ENCODE peak calls at places on chromosomes 16 and 17, in nine cellular contexts. O is WTC11; K is NCI-H1048; I is fibroblast of lung; S is stimulated activated CD4-positive, alpha-beta T cell treated with anti-CD3 and anti-CD28 coated beads, TNF-alpha, amount 100 ng/mL, for 4 hours; R is progenitor cell of endocrine pancreas; J is NCI-H748 treated with DMSO at 0.1 percent for 48 hours; U is T-helper 9 cell; F is IMR-90. C is an unnamed sample.

GRCh38 chr17:7016886-7017826 is 4.7 kb downstream of the RNASEK start:
- DNase-seq in O (no peak), K (no peak), I (no peak), S (no peak), R (no peak), J (no peak), U (no peak), F (no peak), C (no peak)

GRCh38 chr16:75546293-75546692 is 9.8 kb downstream of the TMEM231 start:
- DNase-seq in O (no peak), K (no peak), I (no peak), S (no peak), R (no peak), J (no peak), U (no peak), F (no peak), C (no peak)

GRCh38 chr17:82228278-82228841 is 482 bp upstream of the SLC16A3 start:
- DNase-seq in O (peak), K (no peak), I (peak), S (no peak), R (no peak), J (no peak), U (peak), F (no peak), C (peak)

GRCh38 chr16:80806957-80807356 is 2.6 kb upstream of the CDYL2 start:
- DNase-seq in O (no peak), K (no peak), I (peak), S (peak), R (no peak), J (no peak), U (no peak), F (peak), C (peak)

GRCh38 chr16:1674751-1675664 is 3.1 kb upstream of the JPT2 start:
- DNase-seq in O (no peak), K (no peak), I (peak), S (no peak), R (no peak), J (no peak), U (no peak), F (peak), C (no peak)

GRCh38 chr17:59964455-59965328 is at the start of gene RNFT1:
- DNase-seq in O (peak), K (peak), I (peak), S (peak), R (peak), J (peak), U (peak), F (peak), C (peak)

GRCh38 chr17:48194097-48194550 is 86.6 kb downstream of the SNX11 start:
- DNase-seq in O (no peak), K (no peak), I (peak), S (no peak), R (no peak), J (no peak), U (no peak), F (peak), C (no peak)

GRCh38 chr16:78926723-78927200 is 673.8 kb downstream of the MAF start:
- DNase-seq in O (no peak), K (no peak), I (no peak), S (no peak), R (no peak), J (no peak), U (no peak), F (no peak), C (no peak)

GRCh38 chr17:50056217-50056960 is 479 bp downstream of the ITGA3 start:
- DNase-seq in O (peak), K (no peak), I (peak), S (peak), R (peak), J (peak), U (peak), F (peak), C (peak)

GRCh38 chr16:87809150-87809902 is 43.5 kb upstream of the KLHDC4 start:
- DNase-seq in O (no peak), K (no peak), I (no peak), S (no peak), R (no peak), J (no peak), U (no peak), F (peak), C (no peak)

GRCh38 chr16:78274771-78275170 is 175.3 kb downstream of the WWOX start:
- DNase-seq in O (no peak), K (no peak), I (no peak), S (no peak), R (no peak), J (no peak), U (no peak), F (no peak), C (no peak)

GRCh38 chr16:14314116-14314515 is 243.0 kb downstream of the MRTFB start:
- DNase-seq in O (no peak), K (no peak), I (no peak), S (no peak), R (no peak), J (no peak), U (no peak), F (no peak), C (no peak)

GRCh38 chr16:72769876-72770275 is 278.1 kb downstream of the ZFHX3 start:
- DNase-seq in O (no peak), K (no peak), I (no peak), S (no peak), R (no peak), J (no peak), U (no peak), F (no peak), C (no peak)

GRCh38 chr17:82920150-82920549 is 80.3 kb upstream of the ZNF750 start:
- DNase-seq in O (no peak), K (no peak), I (no peak), S (no peak), R (no peak), J (no peak), U (no peak), F (no peak), C (no peak)

GRCh38 chr17:65688307-65688706 is 126.9 kb upstream of the AXIN2 start:
- DNase-seq in O (no peak), K (no peak), I (no peak), S (no peak), R (no peak), J (no peak), U (no peak), F (no peak), C (no peak)

GRCh38 chr17:60901806-60902205 is 224.2 kb downstream of the BCAS3 start:
- DNase-seq in O (no peak), K (no peak), I (peak), S (no peak), R (no peak), J (no peak), U (no peak), F (peak), C (no peak)

GRCh38 chr17:74274060-74274702 is at the start of gene DNAI2:
- DNase-seq in O (peak), K (no peak), I (no peak), S (no peak), R (no peak), J (peak), U (peak), F (no peak), C (no peak)

GRCh38 chr17:207775-208174 is 26.3 kb upstream of the DOC2B start:
- DNase-seq in O (no peak), K (no peak), I (no peak), S (no peak), R (no peak), J (no peak), U (no peak), F (no peak), C (no peak)

GRCh38 chr17:2794116-2794803 is 2.0 kb upstream of the RAP1GAP2 start:
- DNase-seq in O (no peak), K (no peak), I (no peak), S (no peak), R (no peak), J (no peak), U (no peak), F (no peak), C (peak)

GRCh38 chr16:27529962-27530361 is 19.8 kb downstream of the GTF3C1 start:
- DNase-seq in O (no peak), K (no peak), I (peak), S (no peak), R (no peak), J (no peak), U (no peak), F (peak), C (no peak)

GRCh38 chr16:14302031-14302398 is 230.9 kb downstream of the MRTFB start:
- DNase-seq in O (peak), K (no peak), I (peak), S (no peak), R (no peak), J (no peak), U (no peak), F (peak), C (no peak)

GRCh38 chr17:6327007-6327406 is 107.9 kb downstream of the AIPL1 start:
- DNase-seq in O (peak), K (no peak), I (no peak), S (no peak), R (no peak), J (no peak), U (no peak), F (no peak), C (no peak)

GRCh38 chr17:17141860-17142552 is 64.1 kb downstream of the PLD6 start:
- DNase-seq in O (peak), K (no peak), I (peak), S (peak), R (no peak), J (no peak), U (peak), F (peak), C (peak)

GRCh38 chr17:63436523-63437110 is 9.5 kb downstream of the CYB561 start:
- DNase-seq in O (peak), K (no peak), I (peak), S (no peak), R (no peak), J (no peak), U (no peak), F (no peak), C (no peak)

GRCh38 chr17:76132574-76133338 is 8.3 kb downstream of the FOXJ1 start:
- DNase-seq in O (peak), K (no peak), I (no peak), S (no peak), R (peak), J (peak), U (no peak), F (no peak), C (no peak)

GRCh38 chr17:78544876-78545755 is 32.1 kb downstream of the DNAH17 start:
- DNase-seq in O (no peak), K (no peak), I (no peak), S (no peak), R (no peak), J (no peak), U (no peak), F (no peak), C (no peak)

C was measured in activated effector memory CD4-positive, alpha-beta T cell treated with anti-CD3 and anti-CD28 coated beads, Interleukin-2, amount 50 U/mL, for 16 hours.